ENCODE peak calls at places on chromosome 14, in five cellular contexts. T, X, S, V and G are unnamed samples.
A peak's percentile ranks its signal among the peaks of the same experiment; 100 is the strongest.

GRCh38 chr14:33432407-33433023 is 493.8 kb downstream of the NPAS3 start:
- DNase-seq in V (no peak), S (peak; percentile 8), X (peak; percentile 42), T (no peak), G (no peak)

GRCh38 chr14:97319691-97320090 is 522.5 kb downstream of the VRK1 start:
- DNase-seq in T (no peak), S (no peak), X (no peak), V (no peak), G (no peak)

GRCh38 chr14:34713122-34713680 is 1.2 kb downstream of the CFL2 start:
- DNase-seq in X (no peak), T (no peak), S (no peak), V (no peak), G (no peak)

GRCh38 chr14:104895786-104896642 is 28.7 kb upstream of the PLD4 start:
- DNase-seq in S (no peak), T (peak; percentile 91), X (no peak), V (no peak), G (no peak)

GRCh38 chr14:44108601-44109000 is 398.5 kb downstream of the FSCB start:
- DNase-seq in T (no peak), S (no peak), X (no peak), V (no peak), G (peak; percentile 95)

GRCh38 chr14:106141242-106142220 is 615.1 kb downstream of the TMEM121 start:
- DNase-seq in T (no peak), V (no peak), S (no peak), X (no peak), G (no peak)

GRCh38 chr14:68444449-68445168 is 348.3 kb downstream of the ZFP36L1 start:
- DNase-seq in X (peak; percentile 79), T (no peak), V (no peak), S (no peak), G (no peak)

GRCh38 chr14:20388159-20388558 is 25.1 kb downstream of the TEP1 start:
- DNase-seq in S (peak; percentile 41), X (no peak), T (no peak), V (no peak), G (no peak)

GRCh38 chr14:92863281-92863680 is 59.7 kb upstream of the CHGA start:
- DNase-seq in S (no peak), V (no peak), X (no peak), T (no peak), G (no peak)

GRCh38 chr14:54627718-54628345 is 60.9 kb downstream of the SAMD4A start:
- DNase-seq in T (peak; percentile 66), V (peak; percentile 47), X (peak; percentile 72), S (peak; percentile 56), G (no peak)

GRCh38 chr14:24368562-24369252 is 723 bp downstream of the NFATC4 start:
- DNase-seq in T (peak; percentile 89), V (no peak), S (peak; percentile 91), X (peak; percentile 75), G (no peak)

GRCh38 chr14:29937116-29937515 is 9.5 kb upstream of the PRKD1 start:
- DNase-seq in T (no peak), S (no peak), V (no peak), X (peak; percentile 33), G (no peak)

GRCh38 chr14:105525861-105526780 is at the start of gene TMEM121:
- DNase-seq in S (peak; percentile 69), V (no peak), T (peak; percentile 72), X (no peak), G (no peak)

GRCh38 chr14:85421166-85421877 is 108.6 kb upstream of the FLRT2 start:
- DNase-seq in V (no peak), X (peak; percentile 67), S (no peak), T (no peak), G (peak; percentile 95)

GRCh38 chr14:62694075-62694474 is 351.2 kb downstream of the KCNH5 start:
- DNase-seq in X (peak; percentile 99), S (no peak), V (no peak), T (no peak), G (peak; percentile 99)

GRCh38 chr14:32826404-32827082 is 112.1 kb upstream of the NPAS3 start:
- DNase-seq in S (peak; percentile 51), X (peak; percentile 36), T (no peak), V (no peak), G (no peak)

GRCh38 chr14:58572092-58572853 is 65.5 kb upstream of the DACT1 start:
- DNase-seq in V (no peak), S (peak; percentile 9), X (peak; percentile 72), T (no peak), G (no peak)

GRCh38 chr14:40656301-40656700 is 950.4 kb upstream of the LRFN5 start:
- DNase-seq in X (no peak), V (no peak), T (no peak), S (no peak), G (no peak)

GRCh38 chr14:64337901-64338615 is 43.9 kb upstream of the ESR2 start:
- DNase-seq in X (peak; percentile 62), S (peak; percentile 91), V (peak; percentile 25), T (no peak), G (peak; percentile 37)

GRCh38 chr14:73283592-73284379 is 46.5 kb downstream of the PAPLN start:
- DNase-seq in T (no peak), V (no peak), X (peak; percentile 43), S (peak; percentile 76), G (no peak)

GRCh38 chr14:104262515-104263514 is 124.4 kb downstream of the KIF26A start:
- DNase-seq in S (no peak), X (no peak), T (peak; percentile 67), V (no peak), G (no peak)

GRCh38 chr14:69151458-69152180 is 1.3 kb downstream of the DCAF5 start:
- DNase-seq in T (peak; percentile 91), V (no peak), S (peak; percentile 96), X (peak; percentile 71), G (no peak)

GRCh38 chr14:103897075-103897947 is 30.9 kb upstream of the TDRD9 start:
- DNase-seq in V (no peak), X (no peak), T (peak; percentile 96), S (no peak), G (no peak)

GRCh38 chr14:100532154-100532915 is 54.9 kb downstream of the BEGAIN start:
- DNase-seq in X (peak; percentile 84), T (peak; percentile 37), S (no peak), V (no peak), G (peak; percentile 53)

DNA sequence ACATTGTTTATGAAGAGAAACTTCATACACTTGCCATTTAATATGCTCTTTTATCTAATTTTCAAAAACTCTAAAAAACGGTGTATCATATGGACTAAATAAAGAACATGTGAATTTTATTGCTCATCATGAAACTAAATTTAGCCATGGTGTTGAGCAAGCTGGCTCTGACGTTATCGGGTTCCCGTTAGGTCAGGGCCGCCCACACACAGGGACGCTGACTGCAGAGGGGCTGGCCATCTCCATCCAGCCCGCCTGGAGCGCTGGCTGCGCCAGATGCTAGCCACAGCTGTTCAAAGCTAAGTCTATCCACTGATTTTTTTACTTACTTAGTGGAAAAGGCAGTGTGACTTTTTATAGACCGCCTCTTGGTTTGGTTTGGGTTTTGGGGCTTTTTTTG is 36.5 kb upstream of the DYNC1H1 start:
- DNase-seq in S (no peak), V (peak; percentile 76), X (peak; percentile 92), T (peak; percentile 96), G (no peak)
- H3K27ac ChIP-seq in S (no peak overlapping the region), V (peak overlapping the region; percentile 62), X (peak overlapping the region; percentile 85), T (no peak overlapping the region), G (no peak overlapping the region)

DNA sequence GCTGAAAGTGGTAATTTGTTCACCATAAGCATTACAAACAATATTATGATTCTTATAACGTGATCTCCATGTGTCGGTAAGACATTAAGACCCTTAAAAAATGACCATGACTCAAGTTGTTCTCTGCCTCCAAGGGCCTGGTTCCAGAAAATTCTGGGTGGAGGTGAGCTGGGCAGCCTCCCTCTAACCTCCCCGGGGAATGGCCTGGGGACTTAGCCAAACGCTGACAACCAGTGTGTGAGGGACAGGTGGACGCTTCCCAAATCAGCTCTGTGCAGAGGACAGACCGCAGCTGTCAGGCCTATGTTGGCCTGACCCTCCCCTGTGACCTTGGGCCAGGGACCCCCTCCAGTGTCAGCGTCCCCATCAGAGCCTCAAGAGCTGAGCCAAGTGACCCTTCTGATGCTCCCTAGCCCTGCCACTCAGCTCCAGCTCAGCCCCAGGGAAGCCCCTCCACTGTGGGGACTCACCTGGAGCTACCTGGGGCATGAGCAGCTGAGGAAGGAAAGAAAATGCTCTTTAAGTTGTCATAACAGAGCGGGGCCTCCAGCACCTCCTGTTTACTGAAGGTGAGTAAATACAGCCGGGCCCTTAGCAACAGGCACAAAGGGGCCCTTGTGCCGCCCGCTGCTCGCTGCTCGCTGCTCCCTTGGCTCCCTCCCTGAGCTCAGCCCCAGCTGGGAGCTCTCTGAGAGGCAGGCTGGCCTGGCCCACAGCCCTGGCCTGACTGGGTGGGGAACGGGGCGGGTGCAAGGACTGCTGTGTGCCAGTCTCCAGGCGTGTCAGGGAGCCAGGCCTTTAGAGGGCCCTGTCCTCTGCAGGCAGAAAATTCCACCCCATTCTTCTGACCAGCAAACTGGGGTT is 116.6 kb downstream of the CALM1 start:
- DNase-seq in S (peak; percentile 71), V (no peak), X (peak; percentile 33), T (peak; percentile 94), G (peak; percentile 46)
- H3K4me1 ChIP-seq in S (peaks cover 29% of the 10 kb centered on the region), V (peaks cover 6% of the 10 kb centered on the region), X (no peaks in the 10 kb centered on the region), T (peaks cover 18% of the 10 kb centered on the region), G (no peaks in the 10 kb centered on the region)

GRCh38 chr14:51860164-51860835 is at the start of gene GNG2:
- DNase-seq in X (peak; percentile 85), T (peak; percentile 96), S (peak; percentile 83), V (no peak), G (peak; percentile 37)
- TF ChIP-seq CTCF in X (no peak), T (no peak), S (no peak), V (no peak), G (no peak)

GRCh38 chr14:50929506-50929905 is 14.8 kb downstream of the PYGL start:
- DNase-seq in T (no peak), S (no peak), X (no peak), V (no peak), G (no peak)
- H3K27ac ChIP-seq in T (no peak overlapping the region), S (no peak overlapping the region), X (no peak overlapping the region), V (no peak overlapping the region), G (no peak overlapping the region)

GRCh38 chr14:75279153-75279738 is 618 bp downstream of the FOS start:
- DNase-seq in V (no peak), S (peak; percentile 61), X (peak; percentile 86), T (peak; percentile 92), G (peak; percentile 50)
- H3K4me1 ChIP-seq in V (peaks cover 16% of the 10 kb centered on the region), S (peaks cover 13% of the 10 kb centered on the region), X (peaks cover 4% of the 10 kb centered on the region), T (peaks cover 12% of the 10 kb centered on the region), G (peaks cover 18% of the 10 kb centered on the region)

GRCh38 chr14:75307700-75308379 is 29.2 kb downstream of the FOS start:
- DNase-seq in S (peak; percentile 95), V (no peak), T (peak; percentile 91), X (peak; percentile 61), G (peak; percentile 55)
- TF ChIP-seq CTCF in S (peak; percentile 97), V (peak; percentile 85), T (peak; percentile 98), X (peak; percentile 93), G (peak; percentile 94)